ENCODE peak calls at places on chromosome 6, in seven cellular contexts. N is AG09309, R is RWPE1, A is mucosa of descending colon, Y is heart right ventricle, Q is WERI-Rb-1, G is astrocyte of the cerebellum. J is an unnamed sample.

GRCh38 chr6:44738652-44739141 is 351.2 kb downstream of the CDC5L start:
- DNase-seq in N (no peak), R (no peak), A (no peak), Y (no peak), Q (no peak), G (no peak), J (peak; percentile 32)

GRCh38 chr6:38154731-38155130 is 335.2 kb downstream of the ZFAND3 start:
- DNase-seq in N (no peak), R (no peak), A (no peak), Y (no peak), Q (no peak), G (no peak), J (no peak)

GRCh38 chr6:151098166-151098565 is 141.6 kb upstream of the AKAP12 start:
- DNase-seq in N (no peak), R (no peak), A (no peak), Y (no peak), Q (no peak), G (no peak), J (no peak)

GRCh38 chr6:170291271-170292110 is 613 bp upstream of the DLL1 start:
- DNase-seq in N (no peak), R (no peak), A (peak; percentile 77), Y (peak; percentile 82), Q (peak; percentile 58), G (no peak), J (peak; percentile 61)

GRCh38 chr6:162962093-162962492 is 234.3 kb downstream of the PACRG start:
- DNase-seq in N (no peak), R (no peak), A (no peak), Y (no peak), Q (no peak), G (no peak), J (no peak)

GRCh38 chr6:56570434-56571359 is 72.0 kb downstream of the DST start:
- DNase-seq in N (no peak), R (peak; percentile 29), A (no peak), Y (no peak), Q (peak; percentile 35), G (no peak), J (peak; percentile 30)

GRCh38 chr6:138590796-138591709 is 91.8 kb upstream of the NHSL1 start:
- DNase-seq in N (peak; percentile 32), R (peak; percentile 68), A (no peak), Y (no peak), Q (peak; percentile 76), G (peak; percentile 75), J (peak; percentile 64)

GRCh38 chr6:47621838-47622449 is 76.4 kb upstream of the ADGRF4 start:
- DNase-seq in N (no peak), R (no peak), A (no peak), Y (no peak), Q (no peak), G (no peak), J (no peak)

GRCh38 chr6:72963946-72964345 is 261.4 kb downstream of the KHDC1L start:
- DNase-seq in N (no peak), R (no peak), A (no peak), Y (no peak), Q (no peak), G (peak; percentile 54), J (no peak)

GRCh38 chr6:28105286-28105685 is 19.1 kb upstream of the ZSCAN16 start:
- DNase-seq in N (no peak), R (peak; percentile 13), A (no peak), Y (no peak), Q (peak; percentile 25), G (no peak), J (peak; percentile 29)

GRCh38 chr6:105443941-105444340 is 41.1 kb upstream of the PREP start:
- DNase-seq in N (no peak), R (no peak), A (no peak), Y (no peak), Q (no peak), G (no peak), J (no peak)

GRCh38 chr6:170243791-170244291 is 47.0 kb downstream of the DLL1 start:
- DNase-seq in N (no peak), R (no peak), A (no peak), Y (no peak), Q (peak; percentile 97), G (no peak), J (no peak)

GRCh38 chr6:71392286-71392685 is 103.7 kb downstream of the OGFRL1 start:
- DNase-seq in N (no peak), R (no peak), A (no peak), Y (no peak), Q (no peak), G (no peak), J (no peak)

GRCh38 chr6:100366419-100366818 is 98.3 kb downstream of the SIM1 start:
- DNase-seq in N (no peak), R (peak; percentile 39), A (no peak), Y (no peak), Q (no peak), G (no peak), J (no peak)

GRCh38 chr6:6751197-6751596 is 162.7 kb downstream of the LY86 start:
- DNase-seq in N (no peak), R (no peak), A (peak; percentile 57), Y (no peak), Q (peak; percentile 41), G (no peak), J (no peak)

GRCh38 chr6:169044376-169045230 is 209.0 kb downstream of the THBS2 start:
- DNase-seq in N (no peak), R (no peak), A (no peak), Y (no peak), Q (no peak), G (no peak), J (no peak)

GRCh38 chr6:164967102-164967501 is 342.3 kb downstream of the C6orf118 start:
- DNase-seq in N (no peak), R (no peak), A (no peak), Y (no peak), Q (no peak), G (no peak), J (no peak)

GRCh38 chr6:73391735-73392134 is 2.9 kb upstream of the DDX43 start:
- DNase-seq in N (no peak), R (no peak), A (no peak), Y (no peak), Q (no peak), G (no peak), J (no peak)

GRCh38 chr6:14354919-14355572 is 237.5 kb downstream of the CD83 start:
- DNase-seq in N (peak; percentile 73), R (peak; percentile 20), A (peak; percentile 42), Y (peak; percentile 63), Q (no peak), G (peak; percentile 86), J (no peak)

GRCh38 chr6:160301341-160301740 is 42.7 kb upstream of the SLC22A2 start:
- DNase-seq in N (no peak), R (no peak), A (no peak), Y (no peak), Q (no peak), G (no peak), J (no peak)

GRCh38 chr6:13733178-13733851 is 21.7 kb upstream of the RANBP9 start:
- DNase-seq in N (peak; percentile 53), R (peak; percentile 86), A (no peak), Y (peak; percentile 22), Q (no peak), G (peak; percentile 84), J (no peak)

GRCh38 chr6:146914563-146915483 is 289.4 kb upstream of the STXBP5 start:
- DNase-seq in N (peak; percentile 95), R (peak; percentile 78), A (no peak), Y (no peak), Q (no peak), G (peak; percentile 94), J (no peak)

GRCh38 chr6:152636675-152637421 is at the start of gene SYNE1:
- DNase-seq in N (no peak), R (no peak), A (peak; percentile 25), Y (peak; percentile 61), Q (peak; percentile 32), G (no peak), J (peak; percentile 18)
- TF ChIP-seq CTCF in N (no peak), R (no peak), A (no peak), Y (no peak), Q (no peak), G (no peak), J (no peak)

GRCh38 chr6:109527989-109528388 is 45.0 kb upstream of the ZBTB24 start:
- DNase-seq in N (no peak), R (peak; percentile 31), A (no peak), Y (no peak), Q (peak; percentile 15), G (no peak), J (no peak)
- TF ChIP-seq CTCF in N (no peak), R (peak; percentile 19), A (no peak), Y (no peak), Q (peak; percentile 32), G (peak; percentile 43), J (no peak)

GRCh38 chr6:145077382-145077781 is 657.9 kb downstream of the EPM2A start:
- DNase-seq in N (no peak), R (no peak), A (no peak), Y (no peak), Q (no peak), G (no peak), J (no peak)
- TF ChIP-seq CTCF in N (no peak), R (no peak), A (no peak), Y (no peak), Q (no peak), G (no peak), J (no peak)

GRCh38 chr6:156933201-156934053 is 156.2 kb downstream of the ARID1B start:
- DNase-seq in N (no peak), R (no peak), A (peak; percentile 77), Y (no peak), Q (peak; percentile 20), G (no peak), J (no peak)
- TF ChIP-seq CTCF in N (no peak), R (no peak), A (no peak), Y (peak; percentile 33), Q (peak; percentile 43), G (no peak), J (no peak)

J was measured in GM10248.